ENCODE peak calls at places on chromosomes 6 and 20, in five cellular contexts. B is glutamatergic neuron, G is neural crest cell, D is esophagus squamous epithelium, J is ovary. H is an unnamed sample.

GRCh38 chr6:35490821-35491557 is 5.9 kb downstream of the TEAD3 start:
- DNase-seq in D (no peak), B (no peak), J (no peak), G (no peak), H (no peak)

GRCh38 chr20:59948212-59948611 is 8.0 kb downstream of the FAM217B start:
- DNase-seq in B (no peak), J (no peak), G (no peak), D (no peak), H (no peak)

GRCh38 chr6:79781916-79782315 is 150.8 kb downstream of the SH3BGRL2 start:
- DNase-seq in D (no peak), G (no peak), J (no peak), B (no peak), H (no peak)

GRCh38 chr6:52162940-52163908 is 23.0 kb upstream of the IL17A start:
- DNase-seq in B (no peak), D (no peak), J (no peak), G (no peak), H (no peak)

GRCh38 chr6:165086746-165087145 is 222.7 kb downstream of the C6orf118 start:
- DNase-seq in G (no peak), B (no peak), J (no peak), D (no peak), H (no peak)

GRCh38 chr20:23445596-23446217 is 6.2 kb downstream of the CSTL1 start:
- DNase-seq in B (no peak), J (no peak), D (no peak), G (no peak), H (no peak)

GRCh38 chr6:53765270-53765669 is 29.5 kb upstream of the LRRC1 start:
- DNase-seq in G (no peak), J (no peak), B (no peak), D (no peak), H (no peak)

GRCh38 chr20:46011631-46012482 is 3.1 kb downstream of the MMP9 start:
- DNase-seq in G (no peak), J (peak; percentile 28), D (no peak), B (no peak), H (peak; percentile 95)

GRCh38 chr20:60990647-60991046 is 261.4 kb upstream of the CDH4 start:
- DNase-seq in D (no peak), J (no peak), G (no peak), B (no peak), H (no peak)

GRCh38 chr20:60999256-60999655 is 252.8 kb upstream of the CDH4 start:
- DNase-seq in J (no peak), D (no peak), B (no peak), G (no peak), H (no peak)

GRCh38 chr20:60993647-60994046 is 258.4 kb upstream of the CDH4 start:
- DNase-seq in J (no peak), B (peak; percentile 24), D (no peak), G (peak; percentile 8), H (peak; percentile 57)
- TF ChIP-seq CTCF in J (no peak), B (no peak), D (no peak), G (peak; percentile 44), H (peak; percentile 57)

GRCh38 chr6:130453230-130453629 is 87.4 kb downstream of the TMEM200A start:
- DNase-seq in B (no peak), J (no peak), G (no peak), D (no peak), H (no peak)

GRCh38 chr6:130460934-130461333 is 95.1 kb downstream of the TMEM200A start:
- DNase-seq in B (no peak), G (no peak), D (no peak), J (no peak), H (no peak)

GRCh38 chr6:130459316-130459715 is 93.5 kb downstream of the TMEM200A start:
- DNase-seq in B (no peak), J (no peak), G (no peak), D (no peak), H (no peak)

GRCh38 chr6:130452336-130452735 is 86.5 kb downstream of the TMEM200A start:
- DNase-seq in G (no peak), J (no peak), D (no peak), B (no peak), H (no peak)

DNA sequence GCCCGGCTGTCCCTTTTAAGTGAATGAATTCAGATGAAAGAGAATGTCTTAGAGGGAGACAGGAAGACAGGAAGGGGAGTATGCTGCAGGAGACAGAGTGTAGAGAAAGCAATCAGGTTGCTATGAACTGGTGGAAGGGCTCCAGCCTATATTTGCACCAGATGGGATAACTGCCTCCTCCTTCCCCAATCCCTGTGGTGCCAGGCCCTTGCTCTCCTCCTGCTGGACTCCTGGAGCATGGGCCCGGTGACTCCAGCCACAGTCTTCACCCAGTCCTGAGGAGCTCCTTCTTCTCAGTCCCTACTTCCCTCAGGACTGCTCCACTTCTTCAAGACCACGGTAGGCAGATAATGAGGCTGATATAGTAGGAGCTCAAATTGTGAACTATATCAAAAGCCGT is 91.8 kb downstream of the TMEM200A start:
- DNase-seq in G (no peak), B (no peak), D (no peak), J (no peak), H (peak; percentile 64)
- TF ChIP-seq CTCF in G (no peak), B (no peak), D (no peak), J (no peak), H (peak; percentile 59)

GRCh38 chr6:169622618-169623017 is 79.2 kb downstream of the WDR27 start:
- DNase-seq in D (no peak), J (no peak), B (no peak), G (no peak), H (no peak)
- TF ChIP-seq CTCF in D (no peak), J (no peak), B (no peak), G (no peak), H (no peak)

GRCh38 chr20:32437391-32438074 is 79.4 kb downstream of the ASXL1 start:
- DNase-seq in G (no peak), B (no peak), D (no peak), J (no peak), H (peak; percentile 72)
- TF ChIP-seq CTCF in G (peak; percentile 59), B (peak; percentile 77), D (no peak), J (no peak), H (peak; percentile 79)

GRCh38 chr6:44494011-44494501 is 106.5 kb downstream of the CDC5L start:
- DNase-seq in G (no peak), J (no peak), B (no peak), D (no peak), H (no peak)
- TF ChIP-seq CTCF in G (no peak), J (no peak), B (no peak), D (no peak), H (peak; percentile 36)

GRCh38 chr6:130839379-130839778 is 12.2 kb downstream of the SMLR1 start:
- DNase-seq in D (no peak), J (no peak), G (no peak), B (no peak), H (no peak)

GRCh38 chr6:130840050-130840449 is 12.8 kb downstream of the SMLR1 start:
- DNase-seq in G (no peak), J (no peak), B (no peak), D (no peak), H (no peak)

GRCh38 chr6:130837067-130837466 is 9.9 kb downstream of the SMLR1 start:
- DNase-seq in B (no peak), J (no peak), G (no peak), D (no peak), H (no peak)

GRCh38 chr6:130838971-130839370 is 11.8 kb downstream of the SMLR1 start:
- DNase-seq in J (no peak), D (no peak), G (no peak), B (no peak), H (no peak)

DNA sequence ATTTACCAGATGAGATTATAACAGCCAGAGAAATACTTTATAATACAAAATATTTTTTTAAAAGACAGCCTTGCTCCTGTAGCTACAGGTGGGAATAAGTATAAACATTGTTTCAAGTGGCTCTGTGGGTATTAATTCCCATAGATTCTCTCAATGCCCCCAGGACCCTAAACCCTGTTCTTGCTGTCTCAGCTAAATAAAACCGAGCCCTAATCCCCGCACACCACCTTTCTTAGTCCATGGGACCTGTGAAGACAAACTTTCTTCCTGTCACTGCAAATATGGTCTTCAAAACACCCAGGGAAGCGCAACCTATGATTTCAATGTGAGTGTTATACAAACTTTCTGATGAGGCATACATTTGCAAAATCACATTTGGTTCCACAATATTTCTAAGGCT is 11.0 kb downstream of the SMLR1 start:
- DNase-seq in G (no peak), J (no peak), B (no peak), D (no peak), H (no peak)
- TF ChIP-seq CTCF in G (no peak), J (no peak), B (no peak), D (no peak), H (no peak)

GRCh38 chr20:50731930-50732690 is 730 bp downstream of the PARD6B start:
- DNase-seq in D (no peak), G (no peak), B (no peak), J (no peak), H (peak; percentile 75)
- TF ChIP-seq CTCF in D (no peak), G (no peak), B (no peak), J (no peak), H (no peak)